ENCODE peak calls at places on chromosomes 5 and 9, in six cellular contexts. W, D, X, T, H and P are unnamed samples. For H3K36me3, H3K27me3 and H3K4me1, the result is how much of the 10 kb centered on the place peaks cover.

GRCh38 chr9:136484153-136485048 is 1.6 kb upstream of the SEC16A start:
- DNase-seq in W (peak), D (peak), X (peak), T (no peak), H (peak), P (peak)

GRCh38 chr9:121138973-121139372 is 62.7 kb downstream of the RAB14 start:
- DNase-seq in W (no peak), D (no peak), X (no peak), T (no peak), H (no peak), P (no peak)

GRCh38 chr9:124282442-124283231 is 24.9 kb downstream of the NEK6 start:
- DNase-seq in W (no peak), D (peak), X (peak), T (no peak), H (no peak), P (no peak)

GRCh38 chr5:8386889-8387288 is 517.9 kb downstream of the MTRR start:
- DNase-seq in W (peak), D (no peak), X (no peak), T (no peak), H (no peak), P (no peak)

GRCh38 chr9:104868303-104868686 is 59.7 kb downstream of the ABCA1 start:
- DNase-seq in W (peak), D (no peak), X (no peak), T (no peak), H (no peak), P (no peak)

GRCh38 chr5:100643473-100643872 is 108.3 kb downstream of the FAM174A start:
- DNase-seq in W (no peak), D (no peak), X (no peak), T (no peak), H (no peak), P (no peak)

GRCh38 chr5:159779481-159779880 is 136.8 kb upstream of the ADRA1B start:
- DNase-seq in W (no peak), D (no peak), X (no peak), T (no peak), H (no peak), P (no peak)

GRCh38 chr9:127154390-127155191 is 32.2 kb upstream of the ANGPTL2 start:
- DNase-seq in W (no peak), D (no peak), X (peak), T (no peak), H (no peak), P (no peak)

GRCh38 chr9:117437283-117437682 is 22.4 kb upstream of the ASTN2 start:
- DNase-seq in W (no peak), D (no peak), X (no peak), T (no peak), H (no peak), P (no peak)

GRCh38 chr5:58849995-58850667 is 267.3 kb downstream of the RAB3C start:
- DNase-seq in W (peak), D (peak), X (peak), T (no peak), H (no peak), P (peak)

GRCh38 chr5:147935032-147935431 is 28.7 kb upstream of the C5orf46 start:
- DNase-seq in W (peak), D (peak), X (no peak), T (no peak), H (no peak), P (no peak)

GRCh38 chr5:51096859-51097258 is 286.4 kb upstream of the ISL1 start:
- DNase-seq in W (no peak), D (no peak), X (no peak), T (no peak), H (no peak), P (no peak)

GRCh38 chr5:19388391-19388790 is 599.6 kb downstream of the CDH18 start:
- DNase-seq in W (no peak), D (no peak), X (no peak), T (no peak), H (no peak), P (no peak)

GRCh38 chr5:142530904-142531303 is 155.0 kb downstream of the FGF1 start:
- DNase-seq in W (peak), D (no peak), X (no peak), T (no peak), H (no peak), P (no peak)

GRCh38 chr5:126358525-126358924 is 64.7 kb upstream of the GRAMD2B start:
- DNase-seq in W (no peak), D (no peak), X (no peak), T (no peak), H (no peak), P (no peak)

GRCh38 chr9:91848146-91848545 is 101.9 kb downstream of the ROR2 start:
- DNase-seq in W (no peak), D (no peak), X (no peak), T (no peak), H (no peak), P (no peak)

GRCh38 chr9:129036923-129037766 is 719 bp downstream of the MIGA2 start:
- DNase-seq in W (no peak), D (no peak), X (no peak), T (no peak), H (no peak), P (no peak)

GRCh38 chr9:73411494-73411893 is 259.8 kb downstream of the ANXA1 start:
- DNase-seq in W (no peak), D (no peak), X (no peak), T (no peak), H (no peak), P (no peak)

GRCh38 chr5:128838631-128839030 is 126.7 kb upstream of the SLC27A6 start:
- DNase-seq in W (no peak), D (no peak), X (no peak), T (no peak), H (no peak), P (no peak)

GRCh38 chr9:137204731-137205125 is 720 bp downstream of the TMEM203 start:
- DNase-seq in W (no peak), D (no peak), X (no peak), T (no peak), H (no peak), P (no peak)

GRCh38 chr5:130868186-130868821 is 296.8 kb downstream of the HINT1 start:
- DNase-seq in W (no peak), D (no peak), X (no peak), T (no peak), H (no peak), P (peak)

GRCh38 chr5:107624233-107624632 is 46.5 kb downstream of the EFNA5 start:
- DNase-seq in W (no peak), D (no peak), X (no peak), T (no peak), H (no peak), P (no peak)

GRCh38 chr5:377326-377981 is 55.9 kb downstream of the AHRR start:
- DNase-seq in W (no peak), D (no peak), X (peak), T (no peak), H (no peak), P (peak)

GRCh38 chr5:132428811-132429440 is 59.4 kb downstream of the SLC22A5 start:
- DNase-seq in W (peak), D (no peak), X (no peak), T (no peak), H (no peak), P (no peak)

GRCh38 chr5:68277427-68277826 is 61.9 kb downstream of the PIK3R1 start:
- DNase-seq in W (peak), D (no peak), X (no peak), T (no peak), H (no peak), P (no peak)

GRCh38 chr5:164296603-164297080 is 791.2 kb downstream of the MAT2B start:
- DNase-seq in W (no peak), D (no peak), X (no peak), T (no peak), H (no peak), P (no peak)

GRCh38 chr9:76558465-76558864 is 99.5 kb downstream of the GCNT1 start:
- DNase-seq in W (no peak), D (no peak), X (no peak), T (no peak), H (no peak), P (no peak)

GRCh38 chr5:124634228-124634819 is 112.1 kb downstream of the ZNF608 start:
- DNase-seq in W (peak), D (peak), X (no peak), T (no peak), H (no peak), P (no peak)

GRCh38 chr9:108297025-108297424 is 558.8 kb downstream of the ACTL7B start:
- DNase-seq in W (no peak), D (no peak), X (no peak), T (no peak), H (no peak), P (no peak)

DNA sequence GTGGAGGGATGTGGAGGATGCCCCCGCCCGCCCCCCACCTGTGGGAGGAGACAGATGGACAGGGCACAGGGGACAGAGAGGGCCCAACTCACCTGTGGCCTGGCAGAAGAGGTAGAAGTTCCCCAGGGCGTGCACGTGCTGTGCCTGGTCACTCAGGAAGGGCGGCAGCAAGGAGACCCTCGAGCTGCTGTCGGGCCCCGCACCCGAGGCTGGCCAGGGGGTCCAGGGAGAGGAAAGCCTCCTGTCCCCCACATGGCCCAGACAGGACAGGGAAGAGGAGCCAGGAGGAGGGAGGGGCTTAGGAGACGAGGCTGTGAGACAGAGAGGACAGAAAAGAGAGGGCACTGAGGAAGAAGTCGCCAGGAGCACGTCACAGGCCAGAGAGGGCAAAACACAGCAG is 58.4 kb downstream of the SECISBP2 start:
- DNase-seq in W (no peak), D (no peak), X (no peak), T (no peak), H (no peak), P (no peak)
- H3K36me3 ChIP-seq in W (under half), D (under half), X (under half), T (under half), H (under half), P (under half)

GRCh38 chr9:116313638-116314037 is 160.0 kb downstream of the PAPPA start:
- DNase-seq in W (no peak), D (no peak), X (no peak), T (no peak), H (no peak), P (no peak)
- H3K27me3 ChIP-seq in W (under half), D (under half), X (under half), T (under half), H (under half), P (under half)

GRCh38 chr5:140282266-140282665 is 20.6 kb downstream of the PFDN1 start:
- DNase-seq in W (no peak), D (no peak), X (no peak), T (no peak), H (no peak), P (no peak)

GRCh38 chr5:140284013-140284412 is 18.9 kb downstream of the PFDN1 start:
- DNase-seq in W (no peak), D (no peak), X (no peak), T (no peak), H (no peak), P (no peak)

GRCh38 chr5:140287776-140288521 is 15.0 kb downstream of the PFDN1 start:
- DNase-seq in W (no peak), D (no peak), X (no peak), T (no peak), H (no peak), P (no peak)

DNA sequence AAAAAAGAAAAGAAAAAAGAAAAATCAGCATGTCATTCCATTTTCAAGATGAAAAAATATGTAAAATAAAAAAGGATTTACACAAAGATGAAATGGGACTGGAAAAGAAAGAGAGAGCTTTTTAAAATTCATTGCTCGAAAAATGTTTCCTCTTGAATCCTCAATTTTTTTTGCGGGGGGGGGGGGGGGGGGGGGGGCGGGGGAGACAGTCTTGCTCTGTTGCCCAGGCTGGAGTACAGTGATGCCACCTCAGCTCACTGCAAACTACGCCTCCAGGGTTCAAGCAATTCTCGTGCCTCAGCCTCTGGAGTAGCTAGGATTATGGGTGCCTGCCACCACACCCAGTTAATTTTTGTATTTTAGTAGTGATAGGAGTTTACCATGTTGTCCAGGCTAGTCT is 16.5 kb downstream of the PFDN1 start:
- DNase-seq in W (no peak), D (no peak), X (no peak), T (no peak), H (no peak), P (no peak)
- H3K4me1 ChIP-seq in W (under half), D (under half), X (under half), T (under half), H (under half), P (under half)

GRCh38 chr9:133352635-133353340 is 3.5 kb downstream of the SURF1 start:
- DNase-seq in W (no peak), D (no peak), X (no peak), T (no peak), H (no peak), P (no peak)
- H3K36me3 ChIP-seq in W (under half), D (under half), X (under half), T (under half), H (under half), P (under half)

DNA sequence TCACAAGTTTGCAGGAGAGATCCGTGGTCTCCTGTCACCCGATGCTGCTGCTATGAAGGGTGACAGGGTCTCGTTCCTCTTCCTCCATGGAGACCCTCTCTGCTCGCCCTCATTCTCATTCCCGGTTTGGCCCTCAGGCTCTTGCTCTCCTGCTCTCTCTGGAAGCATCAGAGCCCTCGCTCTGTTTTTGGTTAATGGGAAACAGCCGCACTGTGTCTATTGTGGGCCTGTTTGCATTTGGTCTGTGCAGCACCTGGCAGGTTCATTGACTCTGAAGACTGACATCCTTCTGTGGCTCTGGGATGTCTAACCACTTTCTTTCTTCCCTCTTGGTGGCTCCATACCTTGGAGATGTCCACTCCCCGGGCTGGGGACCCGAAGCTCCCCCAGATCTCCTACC is 12.7 kb upstream of the FAM163B start:
- DNase-seq in W (no peak), D (no peak), X (no peak), T (no peak), H (no peak), P (no peak)
- H3K27me3 ChIP-seq in W (half or more), D (under half), X (under half), T (under half), H (under half), P (under half)

GRCh38 chr5:80217667-80218066 is 38.2 kb downstream of the SERINC5 start:
- DNase-seq in W (no peak), D (no peak), X (no peak), T (no peak), H (no peak), P (no peak)

GRCh38 chr5:80216096-80216495 is 39.8 kb downstream of the SERINC5 start:
- DNase-seq in W (no peak), D (no peak), X (no peak), T (no peak), H (no peak), P (no peak)

GRCh38 chr5:80213467-80213866 is 42.4 kb downstream of the SERINC5 start:
- DNase-seq in W (no peak), D (no peak), X (no peak), T (no peak), H (no peak), P (no peak)

GRCh38 chr5:80216753-80217596 is 38.9 kb downstream of the SERINC5 start:
- DNase-seq in W (no peak), D (no peak), X (no peak), T (no peak), H (no peak), P (no peak)

GRCh38 chr5:80215523-80215922 is 40.3 kb downstream of the SERINC5 start:
- DNase-seq in W (no peak), D (peak), X (no peak), T (no peak), H (no peak), P (no peak)
- H3K4me1 ChIP-seq in W (under half), D (half or more), X (under half), T (half or more), H (half or more), P (under half)

GRCh38 chr5:23648656-23649055 is 141.2 kb downstream of the PRDM9 start:
- DNase-seq in W (no peak), D (no peak), X (no peak), T (no peak), H (no peak), P (no peak)

GRCh38 chr5:23649594-23649993 is 142.2 kb downstream of the PRDM9 start:
- DNase-seq in W (no peak), D (no peak), X (no peak), T (no peak), H (no peak), P (no peak)
- H3K36me3 ChIP-seq in W (under half), D (under half), X (under half), T (under half), H (under half), P (under half)

GRCh38 chr5:2752875-2753435 is 1.5 kb upstream of the IRX2 start:
- DNase-seq in W (no peak), D (no peak), X (no peak), T (no peak), H (no peak), P (no peak)

GRCh38 chr5:2750026-2750757 is 1.3 kb downstream of the IRX2 start:
- DNase-seq in W (no peak), D (no peak), X (no peak), T (no peak), H (no peak), P (no peak)

GRCh38 chr5:2750758-2751464 is 566 bp downstream of the IRX2 start:
- DNase-seq in W (no peak), D (no peak), X (no peak), T (no peak), H (no peak), P (no peak)

GRCh38 chr5:2752059-2752874 is 790 bp upstream of the IRX2 start:
- DNase-seq in W (no peak), D (no peak), X (no peak), T (no peak), H (no peak), P (peak)

DNA sequence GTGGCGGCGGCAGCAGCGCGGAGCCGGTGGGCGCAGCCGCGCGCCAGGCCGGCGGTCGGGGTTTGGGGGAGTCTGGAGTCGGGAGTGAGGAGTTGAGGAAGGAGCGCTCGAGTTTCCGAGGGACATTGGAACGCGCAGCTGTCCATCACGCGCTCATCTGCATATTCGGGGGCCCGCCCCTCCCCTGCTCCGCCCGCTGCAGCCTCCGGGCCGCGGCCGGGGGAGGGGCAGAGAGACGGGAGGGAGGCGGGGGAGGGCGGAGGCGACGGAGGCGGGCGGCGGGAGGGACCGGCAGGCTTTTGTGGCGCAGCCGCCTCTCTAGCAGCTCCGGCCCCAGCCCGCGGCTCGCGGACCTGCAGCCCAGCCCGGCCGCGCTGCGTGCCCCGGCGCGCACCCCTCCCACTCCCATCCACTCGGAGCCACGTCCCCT is at the start of gene IRX2:
- DNase-seq in W (no peak), D (no peak), X (peak), T (no peak), H (no peak), P (peak)
- H3K27me3 ChIP-seq in W (under half), D (under half), X (half or more), T (under half), H (under half), P (under half)